ENCODE peak calls at places on chromosomes 13 and 19, in eight cellular contexts. One of them, this sample, is unnamed.
A peak's percentile ranks its signal among the peaks of the same experiment; 100 is the strongest.

GRCh38 chr19:1649706-1650626 is 2.4 kb downstream of the TCF3 start:
- DNase-seq in WERI-Rb-1: no peak
- DNase-seq in lower lobe of right lung: no peak
- DNase-seq in ovary: peak; percentile 23
- DNase-seq in fibroblast of lung: no peak
- DNase-seq in cardiac muscle cell: no peak
- DNase-seq in heart left ventricle: no peak
- DNase-seq in heart right ventricle: no peak
- DNase-seq in this sample: no peak

GRCh38 chr19:17107546-17108452 is 32.2 kb downstream of the MYO9B start:
- DNase-seq in heart right ventricle: peak; percentile 80
- DNase-seq in lower lobe of right lung: peak; percentile 61
- DNase-seq in heart left ventricle: peak; percentile 75
- DNase-seq in cardiac muscle cell: peak; percentile 98
- DNase-seq in fibroblast of lung: peak; percentile 96
- DNase-seq in ovary: peak; percentile 52
- DNase-seq in WERI-Rb-1: no peak
- DNase-seq in this sample: peak; percentile 74

GRCh38 chr13:38686635-38687245 is at the start of gene FREM2:
- DNase-seq in cardiac muscle cell: peak; percentile 13
- DNase-seq in heart left ventricle: no peak
- DNase-seq in WERI-Rb-1: peak; percentile 80
- DNase-seq in fibroblast of lung: peak; percentile 59
- DNase-seq in ovary: peak; percentile 71
- DNase-seq in heart right ventricle: no peak
- DNase-seq in lower lobe of right lung: peak; percentile 76
- DNase-seq in this sample: no peak

GRCh38 chr19:40200352-40201099 is 9.3 kb downstream of the MAP3K10 start:
- DNase-seq in heart left ventricle: no peak
- DNase-seq in fibroblast of lung: peak; percentile 27
- DNase-seq in heart right ventricle: no peak
- DNase-seq in lower lobe of right lung: no peak
- DNase-seq in cardiac muscle cell: no peak
- DNase-seq in ovary: no peak
- DNase-seq in WERI-Rb-1: peak; percentile 86
- DNase-seq in this sample: no peak

GRCh38 chr13:48562296-48563066 is 29.6 kb upstream of the RCBTB2 start:
- DNase-seq in ovary: no peak
- DNase-seq in WERI-Rb-1: no peak
- DNase-seq in heart left ventricle: no peak
- DNase-seq in heart right ventricle: no peak
- DNase-seq in lower lobe of right lung: no peak
- DNase-seq in cardiac muscle cell: no peak
- DNase-seq in fibroblast of lung: peak; percentile 33
- DNase-seq in this sample: peak; percentile 73

GRCh38 chr19:10517760-10518443 is 655 bp upstream of the S1PR5 start:
- DNase-seq in WERI-Rb-1: no peak
- DNase-seq in lower lobe of right lung: no peak
- DNase-seq in heart left ventricle: peak; percentile 52
- DNase-seq in cardiac muscle cell: peak; percentile 27
- DNase-seq in fibroblast of lung: no peak
- DNase-seq in heart right ventricle: peak; percentile 31
- DNase-seq in ovary: no peak
- DNase-seq in this sample: no peak

GRCh38 chr13:66219493-66219892 is 1010.6 kb downstream of the PCDH9 start:
- DNase-seq in ovary: no peak
- DNase-seq in fibroblast of lung: no peak
- DNase-seq in heart right ventricle: no peak
- DNase-seq in heart left ventricle: no peak
- DNase-seq in lower lobe of right lung: no peak
- DNase-seq in cardiac muscle cell: no peak
- DNase-seq in WERI-Rb-1: no peak
- DNase-seq in this sample: no peak

GRCh38 chr13:41017744-41018582 is 1.2 kb downstream of the ELF1 start:
- DNase-seq in heart left ventricle: no peak
- DNase-seq in cardiac muscle cell: no peak
- DNase-seq in fibroblast of lung: no peak
- DNase-seq in ovary: no peak
- DNase-seq in heart right ventricle: no peak
- DNase-seq in lower lobe of right lung: no peak
- DNase-seq in WERI-Rb-1: no peak
- DNase-seq in this sample: no peak

GRCh38 chr19:17847538-17848366 is at the start of gene JAK3:
- DNase-seq in ovary: peak; percentile 90
- DNase-seq in fibroblast of lung: peak; percentile 52
- DNase-seq in heart right ventricle: peak; percentile 79
- DNase-seq in cardiac muscle cell: peak; percentile 89
- DNase-seq in lower lobe of right lung: peak; percentile 65
- DNase-seq in WERI-Rb-1: no peak
- DNase-seq in heart left ventricle: peak; percentile 64
- DNase-seq in this sample: no peak

GRCh38 chr13:97627566-97627965 is 193.6 kb downstream of the RAP2A start:
- DNase-seq in heart left ventricle: peak; percentile 40
- DNase-seq in lower lobe of right lung: no peak
- DNase-seq in WERI-Rb-1: peak; percentile 93
- DNase-seq in ovary: no peak
- DNase-seq in heart right ventricle: peak; percentile 25
- DNase-seq in fibroblast of lung: peak; percentile 87
- DNase-seq in cardiac muscle cell: peak; percentile 96
- DNase-seq in this sample: no peak

GRCh38 chr13:93224545-93224944 is 2.1 kb upstream of the GPC6 start:
- DNase-seq in cardiac muscle cell: peak; percentile 77
- DNase-seq in heart right ventricle: no peak
- DNase-seq in fibroblast of lung: peak; percentile 95
- DNase-seq in lower lobe of right lung: no peak
- DNase-seq in WERI-Rb-1: no peak
- DNase-seq in heart left ventricle: no peak
- DNase-seq in ovary: no peak
- DNase-seq in this sample: no peak

GRCh38 chr13:106100261-106100919 is 435.1 kb downstream of the EFNB2 start:
- DNase-seq in heart left ventricle: no peak
- DNase-seq in heart right ventricle: no peak
- DNase-seq in fibroblast of lung: no peak
- DNase-seq in lower lobe of right lung: no peak
- DNase-seq in ovary: no peak
- DNase-seq in WERI-Rb-1: no peak
- DNase-seq in cardiac muscle cell: no peak
- DNase-seq in this sample: no peak

GRCh38 chr19:46489445-46490272 is 6.0 kb downstream of the PNMA8B start:
- DNase-seq in ovary: peak; percentile 70
- DNase-seq in WERI-Rb-1: no peak
- DNase-seq in fibroblast of lung: peak; percentile 83
- DNase-seq in heart right ventricle: peak; percentile 64
- DNase-seq in lower lobe of right lung: peak; percentile 65
- DNase-seq in cardiac muscle cell: peak; percentile 81
- DNase-seq in heart left ventricle: peak; percentile 57
- DNase-seq in this sample: no peak

GRCh38 chr13:100646030-100646673 is 28.4 kb downstream of the TMTC4 start:
- DNase-seq in WERI-Rb-1: peak; percentile 76
- DNase-seq in ovary: no peak
- DNase-seq in cardiac muscle cell: peak; percentile 58
- DNase-seq in heart right ventricle: no peak
- DNase-seq in lower lobe of right lung: no peak
- DNase-seq in fibroblast of lung: peak; percentile 40
- DNase-seq in heart left ventricle: no peak
- DNase-seq in this sample: no peak

GRCh38 chr13:111165611-111166010 is 50.5 kb downstream of the ARHGEF7 start:
- DNase-seq in lower lobe of right lung: no peak
- DNase-seq in WERI-Rb-1: no peak
- DNase-seq in cardiac muscle cell: no peak
- DNase-seq in fibroblast of lung: no peak
- DNase-seq in heart right ventricle: no peak
- DNase-seq in heart left ventricle: no peak
- DNase-seq in ovary: no peak
- DNase-seq in this sample: no peak

GRCh38 chr19:48514123-48514458 is 2.5 kb upstream of the LMTK3 start:
- DNase-seq in ovary: no peak
- DNase-seq in lower lobe of right lung: no peak
- DNase-seq in heart left ventricle: no peak
- DNase-seq in cardiac muscle cell: no peak
- DNase-seq in WERI-Rb-1: no peak
- DNase-seq in fibroblast of lung: no peak
- DNase-seq in heart right ventricle: no peak
- DNase-seq in this sample: no peak
- H3K4me3 ChIP-seq in ovary: no peak overlapping the region
- H3K4me3 ChIP-seq in lower lobe of right lung: peak overlapping the region; percentile 68
- H3K4me3 ChIP-seq in heart left ventricle: no peak overlapping the region
- H3K4me3 ChIP-seq in cardiac muscle cell: no peak overlapping the region
- H3K4me3 ChIP-seq in WERI-Rb-1: peak overlapping the region; percentile 78
- H3K4me3 ChIP-seq in fibroblast of lung: no peak overlapping the region
- H3K4me3 ChIP-seq in heart right ventricle: no peak overlapping the region
- H3K4me3 ChIP-seq in this sample: peak overlapping the region; percentile 70

GRCh38 chr19:36152061-36152885 is at the start of gene COX7A1:
- DNase-seq in fibroblast of lung: no peak
- DNase-seq in lower lobe of right lung: peak; percentile 62
- DNase-seq in ovary: peak; percentile 70
- DNase-seq in cardiac muscle cell: peak; percentile 74
- DNase-seq in WERI-Rb-1: no peak
- DNase-seq in heart right ventricle: peak; percentile 86
- DNase-seq in heart left ventricle: peak; percentile 90
- DNase-seq in this sample: no peak

GRCh38 chr19:36150586-36150985 is 1.7 kb downstream of the COX7A1 start:
- DNase-seq in WERI-Rb-1: no peak
- DNase-seq in heart left ventricle: no peak
- DNase-seq in cardiac muscle cell: no peak
- DNase-seq in fibroblast of lung: no peak
- DNase-seq in lower lobe of right lung: no peak
- DNase-seq in ovary: no peak
- DNase-seq in heart right ventricle: no peak
- DNase-seq in this sample: no peak

GRCh38 chr19:36149673-36150406 is 2.4 kb downstream of the COX7A1 start:
- DNase-seq in WERI-Rb-1: no peak
- DNase-seq in heart left ventricle: peak; percentile 36
- DNase-seq in lower lobe of right lung: no peak
- DNase-seq in ovary: no peak
- DNase-seq in heart right ventricle: peak; percentile 37
- DNase-seq in fibroblast of lung: no peak
- DNase-seq in cardiac muscle cell: no peak
- DNase-seq in this sample: no peak

GRCh38 chr19:36151144-36152051 is 849 bp downstream of the COX7A1 start:
- DNase-seq in heart left ventricle: peak; percentile 82
- DNase-seq in WERI-Rb-1: no peak
- DNase-seq in ovary: peak; percentile 64
- DNase-seq in lower lobe of right lung: no peak
- DNase-seq in heart right ventricle: peak; percentile 69
- DNase-seq in cardiac muscle cell: peak; percentile 18
- DNase-seq in fibroblast of lung: no peak
- DNase-seq in this sample: no peak

GRCh38 chr19:36152886-36153525 is 759 bp upstream of the COX7A1 start:
- DNase-seq in WERI-Rb-1: no peak
- DNase-seq in cardiac muscle cell: no peak
- DNase-seq in lower lobe of right lung: no peak
- DNase-seq in heart right ventricle: no peak
- DNase-seq in fibroblast of lung: no peak
- DNase-seq in ovary: no peak
- DNase-seq in heart left ventricle: no peak
- DNase-seq in this sample: no peak
- H3K27ac ChIP-seq in WERI-Rb-1: no peak overlapping the region
- H3K27ac ChIP-seq in cardiac muscle cell: no peak overlapping the region
- H3K27ac ChIP-seq in lower lobe of right lung: peak overlapping the region; percentile 94
- H3K27ac ChIP-seq in heart right ventricle: peak overlapping the region; percentile 100
- H3K27ac ChIP-seq in fibroblast of lung: peak overlapping the region; percentile 61
- H3K27ac ChIP-seq in ovary: peak overlapping the region; percentile 79
- H3K27ac ChIP-seq in heart left ventricle: peak overlapping the region; percentile 99
- H3K27ac ChIP-seq in this sample: no peak overlapping the region

GRCh38 chr13:30863231-30863630 is 42.8 kb upstream of the MEDAG start:
- DNase-seq in lower lobe of right lung: no peak
- DNase-seq in ovary: peak; percentile 33
- DNase-seq in WERI-Rb-1: no peak
- DNase-seq in fibroblast of lung: no peak
- DNase-seq in heart right ventricle: no peak
- DNase-seq in cardiac muscle cell: no peak
- DNase-seq in heart left ventricle: no peak
- DNase-seq in this sample: no peak
- H3K4me3 ChIP-seq in lower lobe of right lung: no peak overlapping the region
- H3K4me3 ChIP-seq in ovary: no peak overlapping the region
- H3K4me3 ChIP-seq in WERI-Rb-1: no peak overlapping the region
- H3K4me3 ChIP-seq in fibroblast of lung: no peak overlapping the region
- H3K4me3 ChIP-seq in heart right ventricle: no peak overlapping the region
- H3K4me3 ChIP-seq in cardiac muscle cell: no peak overlapping the region
- H3K4me3 ChIP-seq in heart left ventricle: no peak overlapping the region
- H3K4me3 ChIP-seq in this sample: no peak overlapping the region

GRCh38 chr13:112741185-112741755 is 51.4 kb downstream of the ATP11A start:
- DNase-seq in heart left ventricle: no peak
- DNase-seq in WERI-Rb-1: no peak
- DNase-seq in ovary: no peak
- DNase-seq in heart right ventricle: no peak
- DNase-seq in lower lobe of right lung: no peak
- DNase-seq in cardiac muscle cell: no peak
- DNase-seq in fibroblast of lung: no peak
- DNase-seq in this sample: no peak

GRCh38 chr13:112741835-112742570 is 52.2 kb downstream of the ATP11A start:
- DNase-seq in WERI-Rb-1: no peak
- DNase-seq in lower lobe of right lung: no peak
- DNase-seq in heart left ventricle: no peak
- DNase-seq in cardiac muscle cell: no peak
- DNase-seq in fibroblast of lung: no peak
- DNase-seq in ovary: no peak
- DNase-seq in heart right ventricle: no peak
- DNase-seq in this sample: no peak

GRCh38 chr13:112742583-112742982 is 52.7 kb downstream of the ATP11A start:
- DNase-seq in heart right ventricle: no peak
- DNase-seq in cardiac muscle cell: no peak
- DNase-seq in lower lobe of right lung: no peak
- DNase-seq in fibroblast of lung: no peak
- DNase-seq in heart left ventricle: no peak
- DNase-seq in WERI-Rb-1: no peak
- DNase-seq in ovary: no peak
- DNase-seq in this sample: no peak

GRCh38 chr13:112738606-112739005 is 48.8 kb downstream of the ATP11A start:
- DNase-seq in heart left ventricle: no peak
- DNase-seq in fibroblast of lung: no peak
- DNase-seq in cardiac muscle cell: no peak
- DNase-seq in heart right ventricle: no peak
- DNase-seq in WERI-Rb-1: no peak
- DNase-seq in ovary: no peak
- DNase-seq in lower lobe of right lung: no peak
- DNase-seq in this sample: no peak

DNA sequence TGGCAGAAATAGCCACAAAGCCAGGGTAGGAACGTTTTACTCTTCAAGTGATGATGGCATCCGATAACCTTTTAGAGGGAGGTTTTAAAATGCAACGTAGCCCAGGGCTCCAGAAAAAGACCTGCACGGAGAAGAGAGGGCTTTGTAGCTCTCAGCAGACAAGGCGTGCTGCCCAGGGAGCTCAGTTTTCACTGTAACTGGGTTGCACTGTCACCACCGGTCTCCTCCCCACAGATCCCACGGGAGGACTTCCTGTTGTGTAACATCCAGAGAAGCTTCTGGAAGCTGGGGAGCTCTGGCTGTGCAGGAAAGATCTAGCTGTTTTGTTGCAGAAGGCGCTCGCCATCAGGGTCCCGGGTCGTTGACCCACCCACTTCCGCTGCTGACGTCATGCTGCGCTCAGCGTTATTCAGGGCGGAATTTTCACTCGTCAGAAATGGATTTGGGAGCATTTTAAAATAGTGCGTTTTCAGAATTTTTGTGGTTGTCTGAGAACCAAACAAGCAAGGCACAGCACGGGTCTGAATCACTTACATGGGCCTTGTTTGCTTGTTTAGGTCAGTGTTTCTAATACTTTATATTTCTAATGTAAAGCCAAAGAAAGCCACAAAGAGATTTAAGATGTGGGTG is 50.8 kb downstream of the ATP11A start:
- DNase-seq in heart right ventricle: peak; percentile 79
- DNase-seq in heart left ventricle: peak; percentile 87
- DNase-seq in ovary: peak; percentile 83
- DNase-seq in fibroblast of lung: peak; percentile 56
- DNase-seq in WERI-Rb-1: no peak
- DNase-seq in cardiac muscle cell: peak; percentile 71
- DNase-seq in lower lobe of right lung: no peak
- DNase-seq in this sample: no peak
- H3K27ac ChIP-seq in heart right ventricle: peak overlapping the region; percentile 77
- H3K27ac ChIP-seq in heart left ventricle: peak overlapping the region; percentile 66
- H3K27ac ChIP-seq in ovary: peak overlapping the region; percentile 60
- H3K27ac ChIP-seq in fibroblast of lung: peak overlapping the region; percentile 90
- H3K27ac ChIP-seq in WERI-Rb-1: no peak overlapping the region
- H3K27ac ChIP-seq in cardiac muscle cell: peak overlapping the region; percentile 73
- H3K27ac ChIP-seq in lower lobe of right lung: peak overlapping the region; percentile 67
- H3K27ac ChIP-seq in this sample: no peak overlapping the region